ENCODE peak calls at places on chromosomes 2 and 18, in five cellular contexts. One of them, this sample, is unnamed.

GRCh38 chr2:158359846-158360245 is 96.7 kb downstream of the CCDC148 start:
- DNase-seq in stimulated activated CD4-positive, alpha-beta T cell treated with anti-CD3 and anti-CD28 coated beads, Interleukin-15, amount 100 ng/mL, for 1 hour: no peak
- DNase-seq in D721Med: no peak
- DNase-seq in activated naive CD4-positive, alpha-beta T cell treated with Interleukin-2 at 50 U/mL for 16 hours: no peak
- DNase-seq in AG20443: no peak
- DNase-seq in this sample: no peak

GRCh38 chr2:130390460-130391057 is 34.7 kb downstream of the PTPN18 start:
- DNase-seq in stimulated activated CD4-positive, alpha-beta T cell treated with anti-CD3 and anti-CD28 coated beads, Interleukin-15, amount 100 ng/mL, for 1 hour: no peak
- DNase-seq in AG20443: no peak
- DNase-seq in activated naive CD4-positive, alpha-beta T cell treated with Interleukin-2 at 50 U/mL for 16 hours: no peak
- DNase-seq in D721Med: no peak
- DNase-seq in this sample: no peak

GRCh38 chr2:128724994-128725393 is 406.3 kb upstream of the HS6ST1 start:
- DNase-seq in AG20443: no peak
- DNase-seq in stimulated activated CD4-positive, alpha-beta T cell treated with anti-CD3 and anti-CD28 coated beads, Interleukin-15, amount 100 ng/mL, for 1 hour: no peak
- DNase-seq in D721Med: no peak
- DNase-seq in activated naive CD4-positive, alpha-beta T cell treated with Interleukin-2 at 50 U/mL for 16 hours: no peak
- DNase-seq in this sample: no peak

GRCh38 chr2:190663839-190664238 is 15.0 kb downstream of the NAB1 start:
- DNase-seq in activated naive CD4-positive, alpha-beta T cell treated with Interleukin-2 at 50 U/mL for 16 hours: no peak
- DNase-seq in D721Med: no peak
- DNase-seq in stimulated activated CD4-positive, alpha-beta T cell treated with anti-CD3 and anti-CD28 coated beads, Interleukin-15, amount 100 ng/mL, for 1 hour: no peak
- DNase-seq in AG20443: no peak
- DNase-seq in this sample: no peak

GRCh38 chr2:233164117-233164516 is 87.4 kb upstream of the ATG16L1 start:
- DNase-seq in AG20443: no peak
- DNase-seq in stimulated activated CD4-positive, alpha-beta T cell treated with anti-CD3 and anti-CD28 coated beads, Interleukin-15, amount 100 ng/mL, for 1 hour: no peak
- DNase-seq in activated naive CD4-positive, alpha-beta T cell treated with Interleukin-2 at 50 U/mL for 16 hours: no peak
- DNase-seq in D721Med: no peak
- DNase-seq in this sample: no peak

GRCh38 chr2:128564551-128564950 is 245.9 kb upstream of the HS6ST1 start:
- DNase-seq in D721Med: no peak
- DNase-seq in activated naive CD4-positive, alpha-beta T cell treated with Interleukin-2 at 50 U/mL for 16 hours: no peak
- DNase-seq in stimulated activated CD4-positive, alpha-beta T cell treated with anti-CD3 and anti-CD28 coated beads, Interleukin-15, amount 100 ng/mL, for 1 hour: no peak
- DNase-seq in AG20443: no peak
- DNase-seq in this sample: no peak

GRCh38 chr2:43685350-43685749 is 9.1 kb upstream of the C1GALT1C1L start:
- DNase-seq in activated naive CD4-positive, alpha-beta T cell treated with Interleukin-2 at 50 U/mL for 16 hours: no peak
- DNase-seq in stimulated activated CD4-positive, alpha-beta T cell treated with anti-CD3 and anti-CD28 coated beads, Interleukin-15, amount 100 ng/mL, for 1 hour: no peak
- DNase-seq in D721Med: no peak
- DNase-seq in AG20443: no peak
- DNase-seq in this sample: no peak

GRCh38 chr2:191178806-191179514 is 28.2 kb upstream of the STAT4 start:
- DNase-seq in AG20443: peak
- DNase-seq in D721Med: no peak
- DNase-seq in activated naive CD4-positive, alpha-beta T cell treated with Interleukin-2 at 50 U/mL for 16 hours: no peak
- DNase-seq in stimulated activated CD4-positive, alpha-beta T cell treated with anti-CD3 and anti-CD28 coated beads, Interleukin-15, amount 100 ng/mL, for 1 hour: no peak
- DNase-seq in this sample: peak

GRCh38 chr2:232477751-232478510 is 9.7 kb downstream of the ECEL1 start:
- DNase-seq in AG20443: no peak
- DNase-seq in D721Med: no peak
- DNase-seq in activated naive CD4-positive, alpha-beta T cell treated with Interleukin-2 at 50 U/mL for 16 hours: no peak
- DNase-seq in stimulated activated CD4-positive, alpha-beta T cell treated with anti-CD3 and anti-CD28 coated beads, Interleukin-15, amount 100 ng/mL, for 1 hour: no peak
- DNase-seq in this sample: no peak

GRCh38 chr2:27143285-27143684 is 4.1 kb upstream of the PRR30 start:
- DNase-seq in activated naive CD4-positive, alpha-beta T cell treated with Interleukin-2 at 50 U/mL for 16 hours: no peak
- DNase-seq in stimulated activated CD4-positive, alpha-beta T cell treated with anti-CD3 and anti-CD28 coated beads, Interleukin-15, amount 100 ng/mL, for 1 hour: no peak
- DNase-seq in D721Med: no peak
- DNase-seq in AG20443: no peak
- DNase-seq in this sample: no peak

GRCh38 chr2:234528410-234529150 is 31.7 kb upstream of the ARL4C start:
- DNase-seq in stimulated activated CD4-positive, alpha-beta T cell treated with anti-CD3 and anti-CD28 coated beads, Interleukin-15, amount 100 ng/mL, for 1 hour: no peak
- DNase-seq in AG20443: no peak
- DNase-seq in D721Med: no peak
- DNase-seq in activated naive CD4-positive, alpha-beta T cell treated with Interleukin-2 at 50 U/mL for 16 hours: no peak
- DNase-seq in this sample: no peak

GRCh38 chr2:179596018-179596417 is 265.4 kb downstream of the ZNF385B start:
- DNase-seq in AG20443: peak
- DNase-seq in stimulated activated CD4-positive, alpha-beta T cell treated with anti-CD3 and anti-CD28 coated beads, Interleukin-15, amount 100 ng/mL, for 1 hour: no peak
- DNase-seq in D721Med: no peak
- DNase-seq in activated naive CD4-positive, alpha-beta T cell treated with Interleukin-2 at 50 U/mL for 16 hours: no peak
- DNase-seq in this sample: peak

GRCh38 chr2:199443589-199444130 is 14.1 kb downstream of the SATB2 start:
- DNase-seq in AG20443: no peak
- DNase-seq in stimulated activated CD4-positive, alpha-beta T cell treated with anti-CD3 and anti-CD28 coated beads, Interleukin-15, amount 100 ng/mL, for 1 hour: no peak
- DNase-seq in activated naive CD4-positive, alpha-beta T cell treated with Interleukin-2 at 50 U/mL for 16 hours: no peak
- DNase-seq in D721Med: no peak
- DNase-seq in this sample: no peak

GRCh38 chr18:36303203-36303844 is 5.8 kb downstream of the FHOD3 start:
- DNase-seq in AG20443: no peak
- DNase-seq in stimulated activated CD4-positive, alpha-beta T cell treated with anti-CD3 and anti-CD28 coated beads, Interleukin-15, amount 100 ng/mL, for 1 hour: no peak
- DNase-seq in activated naive CD4-positive, alpha-beta T cell treated with Interleukin-2 at 50 U/mL for 16 hours: no peak
- DNase-seq in D721Med: no peak
- DNase-seq in this sample: no peak

GRCh38 chr18:62354171-62354570 is 29.1 kb downstream of the TNFRSF11A start:
- DNase-seq in D721Med: no peak
- DNase-seq in AG20443: no peak
- DNase-seq in activated naive CD4-positive, alpha-beta T cell treated with Interleukin-2 at 50 U/mL for 16 hours: no peak
- DNase-seq in stimulated activated CD4-positive, alpha-beta T cell treated with anti-CD3 and anti-CD28 coated beads, Interleukin-15, amount 100 ng/mL, for 1 hour: no peak
- DNase-seq in this sample: no peak

GRCh38 chr2:942775-943460 is 7.7 kb upstream of the SNTG2 start:
- DNase-seq in AG20443: no peak
- DNase-seq in D721Med: no peak
- DNase-seq in activated naive CD4-positive, alpha-beta T cell treated with Interleukin-2 at 50 U/mL for 16 hours: no peak
- DNase-seq in stimulated activated CD4-positive, alpha-beta T cell treated with anti-CD3 and anti-CD28 coated beads, Interleukin-15, amount 100 ng/mL, for 1 hour: no peak
- DNase-seq in this sample: no peak

GRCh38 chr18:37434161-37434860 is 131.3 kb downstream of the CELF4 start:
- DNase-seq in activated naive CD4-positive, alpha-beta T cell treated with Interleukin-2 at 50 U/mL for 16 hours: no peak
- DNase-seq in D721Med: no peak
- DNase-seq in stimulated activated CD4-positive, alpha-beta T cell treated with anti-CD3 and anti-CD28 coated beads, Interleukin-15, amount 100 ng/mL, for 1 hour: no peak
- DNase-seq in AG20443: no peak
- DNase-seq in this sample: no peak

GRCh38 chr18:40485318-40485717 is 1469.7 kb upstream of the PIK3C3 start:
- DNase-seq in D721Med: no peak
- DNase-seq in AG20443: no peak
- DNase-seq in stimulated activated CD4-positive, alpha-beta T cell treated with anti-CD3 and anti-CD28 coated beads, Interleukin-15, amount 100 ng/mL, for 1 hour: no peak
- DNase-seq in activated naive CD4-positive, alpha-beta T cell treated with Interleukin-2 at 50 U/mL for 16 hours: no peak
- DNase-seq in this sample: no peak

GRCh38 chr2:195520671-195521155 is 136.3 kb upstream of the SLC39A10 start:
- DNase-seq in activated naive CD4-positive, alpha-beta T cell treated with Interleukin-2 at 50 U/mL for 16 hours: no peak
- DNase-seq in D721Med: no peak
- DNase-seq in stimulated activated CD4-positive, alpha-beta T cell treated with anti-CD3 and anti-CD28 coated beads, Interleukin-15, amount 100 ng/mL, for 1 hour: no peak
- DNase-seq in AG20443: peak
- DNase-seq in this sample: peak

GRCh38 chr2:194962254-194962653 is 694.8 kb upstream of the SLC39A10 start:
- DNase-seq in activated naive CD4-positive, alpha-beta T cell treated with Interleukin-2 at 50 U/mL for 16 hours: no peak
- DNase-seq in AG20443: no peak
- DNase-seq in D721Med: no peak
- DNase-seq in stimulated activated CD4-positive, alpha-beta T cell treated with anti-CD3 and anti-CD28 coated beads, Interleukin-15, amount 100 ng/mL, for 1 hour: no peak
- DNase-seq in this sample: no peak

GRCh38 chr18:55422456-55423185 is 165.4 kb downstream of the TCF4 start:
- DNase-seq in stimulated activated CD4-positive, alpha-beta T cell treated with anti-CD3 and anti-CD28 coated beads, Interleukin-15, amount 100 ng/mL, for 1 hour: no peak
- DNase-seq in activated naive CD4-positive, alpha-beta T cell treated with Interleukin-2 at 50 U/mL for 16 hours: no peak
- DNase-seq in AG20443: peak
- DNase-seq in D721Med: no peak
- DNase-seq in this sample: no peak

GRCh38 chr2:128817171-128817570 is 498.5 kb upstream of the HS6ST1 start:
- DNase-seq in AG20443: no peak
- DNase-seq in activated naive CD4-positive, alpha-beta T cell treated with Interleukin-2 at 50 U/mL for 16 hours: no peak
- DNase-seq in D721Med: no peak
- DNase-seq in stimulated activated CD4-positive, alpha-beta T cell treated with anti-CD3 and anti-CD28 coated beads, Interleukin-15, amount 100 ng/mL, for 1 hour: no peak
- DNase-seq in this sample: no peak

GRCh38 chr2:187991389-187991788 is 300.3 kb upstream of the GULP1 start:
- DNase-seq in D721Med: no peak
- DNase-seq in AG20443: no peak
- DNase-seq in activated naive CD4-positive, alpha-beta T cell treated with Interleukin-2 at 50 U/mL for 16 hours: no peak
- DNase-seq in stimulated activated CD4-positive, alpha-beta T cell treated with anti-CD3 and anti-CD28 coated beads, Interleukin-15, amount 100 ng/mL, for 1 hour: no peak
- DNase-seq in this sample: peak

GRCh38 chr2:11286749-11287148 is 57.7 kb downstream of the ROCK2 start:
- DNase-seq in AG20443: peak
- DNase-seq in stimulated activated CD4-positive, alpha-beta T cell treated with anti-CD3 and anti-CD28 coated beads, Interleukin-15, amount 100 ng/mL, for 1 hour: no peak
- DNase-seq in D721Med: no peak
- DNase-seq in activated naive CD4-positive, alpha-beta T cell treated with Interleukin-2 at 50 U/mL for 16 hours: no peak
- DNase-seq in this sample: no peak

GRCh38 chr2:221254281-221254680 is 317.8 kb downstream of the EPHA4 start:
- DNase-seq in AG20443: no peak
- DNase-seq in D721Med: no peak
- DNase-seq in activated naive CD4-positive, alpha-beta T cell treated with Interleukin-2 at 50 U/mL for 16 hours: no peak
- DNase-seq in stimulated activated CD4-positive, alpha-beta T cell treated with anti-CD3 and anti-CD28 coated beads, Interleukin-15, amount 100 ng/mL, for 1 hour: no peak
- DNase-seq in this sample: no peak

GRCh38 chr2:45882707-45883106 is 231.2 kb downstream of the PRKCE start:
- DNase-seq in D721Med: no peak
- DNase-seq in stimulated activated CD4-positive, alpha-beta T cell treated with anti-CD3 and anti-CD28 coated beads, Interleukin-15, amount 100 ng/mL, for 1 hour: no peak
- DNase-seq in AG20443: peak
- DNase-seq in activated naive CD4-positive, alpha-beta T cell treated with Interleukin-2 at 50 U/mL for 16 hours: no peak
- DNase-seq in this sample: no peak

GRCh38 chr2:1157107-1157506 is 206.5 kb downstream of the SNTG2 start:
- DNase-seq in stimulated activated CD4-positive, alpha-beta T cell treated with anti-CD3 and anti-CD28 coated beads, Interleukin-15, amount 100 ng/mL, for 1 hour: no peak
- DNase-seq in D721Med: no peak
- DNase-seq in activated naive CD4-positive, alpha-beta T cell treated with Interleukin-2 at 50 U/mL for 16 hours: no peak
- DNase-seq in AG20443: no peak
- DNase-seq in this sample: no peak

GRCh38 chr2:219784178-219784577 is 156.7 kb downstream of the SLC4A3 start:
- DNase-seq in D721Med: no peak
- DNase-seq in AG20443: no peak
- DNase-seq in activated naive CD4-positive, alpha-beta T cell treated with Interleukin-2 at 50 U/mL for 16 hours: no peak
- DNase-seq in stimulated activated CD4-positive, alpha-beta T cell treated with anti-CD3 and anti-CD28 coated beads, Interleukin-15, amount 100 ng/mL, for 1 hour: no peak
- DNase-seq in this sample: no peak